ENCODE peak calls at places on chromosomes 6 and 20, in six cellular contexts. F is NCI-H2029; X is left cardiac atrium; B is CD8-positive, alpha-beta T cell; O is AML-193; Y is H1. G is an unnamed sample.

GRCh38 chr6:106539931-106540330 is 89.4 kb downstream of the RTN4IP1 start:
- DNase-seq in B (no peak), X (no peak), Y (no peak), F (no peak), O (no peak), G (no peak)

GRCh38 chr20:35625584-35626385 is 10.2 kb downstream of the SPAG4 start:
- DNase-seq in O (no peak), F (peak; percentile 16), X (no peak), Y (no peak), B (no peak), G (no peak)

GRCh38 chr6:78517399-78517798 is 350.0 kb upstream of the IRAK1BP1 start:
- DNase-seq in O (no peak), B (no peak), F (no peak), Y (no peak), X (no peak), G (no peak)

GRCh38 chr6:165729307-165729936 is 66.4 kb upstream of the PDE10A start:
- DNase-seq in F (no peak), Y (no peak), B (no peak), O (peak; percentile 28), X (no peak), G (no peak)

GRCh38 chr20:23050847-23051627 is 1.6 kb upstream of the THBD start:
- DNase-seq in Y (peak; percentile 78), B (no peak), O (peak; percentile 91), F (peak; percentile 37), X (peak; percentile 89), G (peak; percentile 14)

GRCh38 chr6:39706819-39707218 is 18.4 kb downstream of the KIF6 start:
- DNase-seq in O (peak; percentile 3), Y (no peak), B (no peak), X (no peak), F (no peak), G (no peak)

GRCh38 chr6:150118642-150119041 is 24.2 kb upstream of the PPP1R14C start:
- DNase-seq in Y (no peak), O (no peak), X (no peak), B (no peak), F (peak; percentile 27), G (peak; percentile 52)

GRCh38 chr20:52425253-52425652 is 233.7 kb upstream of the ZFP64 start:
- DNase-seq in F (no peak), O (no peak), B (no peak), Y (no peak), X (no peak), G (no peak)

GRCh38 chr6:137846274-137846673 is 20.8 kb upstream of the TNFAIP3 start:
- DNase-seq in X (no peak), F (no peak), O (no peak), B (no peak), Y (no peak), G (no peak)

GRCh38 chr6:42702200-42702599 is 20.2 kb downstream of the PRPH2 start:
- DNase-seq in X (no peak), O (no peak), F (no peak), Y (no peak), B (no peak), G (no peak)

GRCh38 chr6:110217255-110217654 is 37.0 kb downstream of the CDC40 start:
- DNase-seq in F (no peak), B (no peak), Y (no peak), X (no peak), O (no peak), G (no peak)

GRCh38 chr6:150590448-150590847 is 9.2 kb upstream of the PLEKHG1 start:
- DNase-seq in Y (no peak), F (no peak), X (no peak), O (no peak), B (no peak), G (no peak)

GRCh38 chr20:1326031-1326930 is 2.7 kb downstream of the SDCBP2 start:
- DNase-seq in F (no peak), B (no peak), Y (no peak), O (no peak), X (peak; percentile 57), G (no peak)

GRCh38 chr6:37741757-37742400 is 44.2 kb upstream of the MDGA1 start:
- DNase-seq in O (no peak), B (no peak), X (no peak), F (no peak), Y (no peak), G (no peak)

GRCh38 chr20:25177890-25178321 is 17.6 kb upstream of the ENTPD6 start:
- DNase-seq in B (no peak), F (peak; percentile 30), Y (no peak), O (no peak), X (no peak), G (peak; percentile 73)

GRCh38 chr6:107845777-107846176 is 21.7 kb upstream of the SCML4 start:
- DNase-seq in O (no peak), X (no peak), F (no peak), Y (no peak), B (no peak), G (no peak)

GRCh38 chr6:25485820-25486559 is 166.0 kb upstream of the SCGN start:
- DNase-seq in Y (no peak), F (peak; percentile 77), O (no peak), B (no peak), X (peak; percentile 79), G (no peak)

GRCh38 chr20:45052698-45053440 is 48.1 kb downstream of the KCNS1 start:
- DNase-seq in X (no peak), O (no peak), F (peak; percentile 35), Y (no peak), B (no peak), G (peak; percentile 22)

GRCh38 chr6:41427642-41428401 is 92.4 kb downstream of the NCR2 start:
- DNase-seq in F (peak; percentile 43), Y (peak; percentile 73), B (no peak), O (no peak), X (peak; percentile 73), G (peak; percentile 31)

GRCh38 chr6:13683038-13683437 is 28.6 kb downstream of the RANBP9 start:
- DNase-seq in B (no peak), Y (no peak), F (no peak), X (no peak), O (no peak), G (no peak)

GRCh38 chr6:38271081-38271480 is 368.6 kb downstream of the BTBD9 start:
- DNase-seq in Y (no peak), F (no peak), B (no peak), O (no peak), X (no peak), G (no peak)

GRCh38 chr20:63320616-63321147 is 27.7 kb downstream of the COL20A1 start:
- DNase-seq in F (no peak), O (no peak), X (peak; percentile 17), B (no peak), Y (no peak), G (no peak)

GRCh38 chr6:44580901-44581300 is 193.4 kb downstream of the CDC5L start:
- DNase-seq in Y (no peak), F (no peak), B (no peak), O (no peak), X (no peak), G (no peak)

GRCh38 chr20:21074605-21075336 is 31.4 kb downstream of the LINC00237 start:
- DNase-seq in X (no peak), Y (no peak), B (no peak), O (no peak), F (peak; percentile 13), G (no peak)

GRCh38 chr20:18197382-18198070 is 59.9 kb downstream of the KAT14 start:
- DNase-seq in B (no peak), F (no peak), X (no peak), Y (no peak), O (no peak), G (no peak)

GRCh38 chr20:35318502-35319157 is 26.4 kb upstream of the FAM83C start:
- DNase-seq in F (peak; percentile 98), Y (no peak), X (no peak), B (no peak), O (no peak), G (peak; percentile 99)

GRCh38 chr6:170278743-170279094 is 12.2 kb downstream of the DLL1 start:
- DNase-seq in O (peak; percentile 39), X (no peak), Y (no peak), B (no peak), F (no peak), G (no peak)

GRCh38 chr6:35077006-35077712 is 64.0 kb downstream of the TCP11 start:
- DNase-seq in X (no peak), O (no peak), Y (no peak), F (no peak), B (no peak), G (no peak)

GRCh38 chr6:149233056-149233715 is 84.3 kb upstream of the TAB2 start:
- DNase-seq in Y (no peak), O (no peak), X (no peak), B (peak; percentile 31), F (peak; percentile 77), G (no peak)

GRCh38 chr20:11380283-11380682 is 537.4 kb upstream of the BTBD3 start:
- DNase-seq in B (no peak), F (no peak), Y (no peak), X (no peak), O (no peak), G (no peak)

GRCh38 chr20:32727663-32728062 is 15.6 kb downstream of the COMMD7 start:
- DNase-seq in B (no peak), X (no peak), O (no peak), Y (no peak), F (no peak), G (no peak)

GRCh38 chr6:163620670-163621330 is 206.3 kb downstream of the QKI start:
- DNase-seq in B (no peak), X (no peak), Y (no peak), O (no peak), F (no peak), G (no peak)

GRCh38 chr20:18913701-18914100 is 100.1 kb downstream of the SCP2D1 start:
- DNase-seq in F (no peak), O (no peak), X (no peak), B (no peak), Y (no peak), G (no peak)

GRCh38 chr6:147738516-147739187 is 230.2 kb downstream of the SAMD5 start:
- DNase-seq in O (no peak), X (no peak), Y (no peak), B (no peak), F (no peak), G (peak; percentile 14)

GRCh38 chr20:53735536-53736050 is 142.0 kb upstream of the ZNF217 start:
- DNase-seq in F (no peak), Y (no peak), B (no peak), O (peak; percentile 47), X (no peak), G (no peak)

GRCh38 chr20:47860049-47860830 is 75.0 kb upstream of the SULF2 start:
- DNase-seq in Y (no peak), X (no peak), F (no peak), B (no peak), O (no peak), G (no peak)

GRCh38 chr20:61785567-61785816 is 280.2 kb downstream of the TAF4 start:
- DNase-seq in Y (no peak), X (no peak), O (no peak), F (no peak), B (no peak), G (no peak)

GRCh38 chr6:129672883-129673631 is 36.9 kb downstream of the ARHGAP18 start:
- DNase-seq in Y (no peak), B (no peak), F (no peak), X (no peak), O (peak; percentile 26), G (no peak)